ENCODE peak calls at places on chromosomes 12 and 14, in nine cellular contexts. R is activated CD4-positive, alpha-beta T cell treated with anti-CD3 and anti-CD28 coated beads for 1 hour; O is mucosa of gallbladder; D is NCI-H1417; J is ACHN; G is COR-L47; P is stimulated activated CD4-positive, alpha-beta T cell treated with anti-CD3 and anti-CD28 coated beads, Interleukin-15, amount 100 ng/mL, for 24 hours; B is stimulated activated CD8-positive, alpha-beta memory T cell treated with anti-CD3 and anti-CD28 coated beads, Interleukin-4, amount 100 ng/mL, for 24 hours; T is activated gamma-delta T cell. L is an unnamed sample.

GRCh38 chr14:81122326-81122725 is 98.4 kb downstream of the GTF2A1 start:
- DNase-seq in O (no peak), T (no peak), D (no peak), P (no peak), B (no peak), J (no peak), G (no peak), R (no peak), L (no peak)

GRCh38 chr12:76268267-76268666 is 79.9 kb downstream of the BBS10 start:
- DNase-seq in B (no peak), J (no peak), R (no peak), P (no peak), D (no peak), O (no peak), G (no peak), T (no peak), L (no peak)

GRCh38 chr12:122871851-122872785 is 23.8 kb downstream of the VPS37B start:
- DNase-seq in T (no peak), D (peak; percentile 96), B (peak; percentile 56), G (peak; percentile 96), P (peak; percentile 82), O (peak; percentile 86), R (no peak), J (no peak), L (no peak)

GRCh38 chr14:24694680-24695079 is 60.7 kb upstream of the GZMB start:
- DNase-seq in D (no peak), J (no peak), T (no peak), G (no peak), P (no peak), R (no peak), O (no peak), B (no peak), L (no peak)

GRCh38 chr12:117025481-117026151 is 73.6 kb downstream of the TESC start:
- DNase-seq in D (peak; percentile 88), G (peak; percentile 57), T (no peak), R (no peak), P (peak; percentile 65), J (peak; percentile 84), O (peak; percentile 73), B (peak; percentile 27), L (no peak)

GRCh38 chr14:35366521-35366976 is 38.0 kb downstream of the NFKBIA start:
- DNase-seq in R (no peak), P (no peak), O (no peak), G (no peak), B (no peak), D (no peak), J (no peak), T (no peak), L (no peak)

GRCh38 chr14:96568646-96569045 is 66.5 kb downstream of the PAPOLA start:
- DNase-seq in B (no peak), P (no peak), R (no peak), G (no peak), T (no peak), D (no peak), O (no peak), J (no peak), L (no peak)

GRCh38 chr12:24044973-24045703 is 95.7 kb upstream of the SOX5 start:
- DNase-seq in J (no peak), R (no peak), G (no peak), B (no peak), T (no peak), D (no peak), P (no peak), O (peak; percentile 69), L (no peak)

GRCh38 chr12:124914392-124915248 is at the start of gene UBC:
- DNase-seq in G (no peak), J (peak; percentile 94), B (peak; percentile 76), T (no peak), O (peak; percentile 94), P (peak; percentile 90), R (peak; percentile 89), D (no peak), L (no peak)

GRCh38 chr12:116317986-116318737 is 40.7 kb upstream of the MED13L start:
- DNase-seq in G (no peak), T (no peak), J (no peak), B (no peak), O (no peak), P (no peak), R (no peak), D (no peak), L (no peak)

GRCh38 chr14:96187216-96188050 is 17.2 kb upstream of the BDKRB2 start:
- DNase-seq in G (peak; percentile 37), J (no peak), O (no peak), T (no peak), B (no peak), P (no peak), D (no peak), R (no peak), L (no peak)

GRCh38 chr14:67480011-67480410 is 8.5 kb downstream of the TMEM229B start:
- DNase-seq in T (no peak), B (no peak), P (no peak), R (no peak), D (peak; percentile 72), G (peak; percentile 27), J (no peak), O (no peak), L (no peak)

GRCh38 chr12:66189476-66189823 is 436 bp downstream of the IRAK3 start:
- DNase-seq in R (no peak), T (no peak), G (no peak), O (no peak), P (no peak), J (no peak), B (no peak), D (peak; percentile 74), L (no peak)

GRCh38 chr12:14845350-14845750 is 2.0 kb upstream of the ART4 start:
- DNase-seq in T (no peak), G (peak; percentile 21), O (peak; percentile 62), R (no peak), J (peak; percentile 83), B (no peak), P (peak; percentile 44), D (peak; percentile 80), L (no peak)

GRCh38 chr14:39015360-39015961 is 87.6 kb downstream of the SEC23A start:
- DNase-seq in B (no peak), R (no peak), T (no peak), O (no peak), D (peak; percentile 68), G (peak; percentile 52), J (peak; percentile 47), P (peak; percentile 18), L (no peak)

GRCh38 chr12:24212496-24212895 is 263.0 kb upstream of the SOX5 start:
- DNase-seq in P (no peak), T (no peak), D (peak; percentile 96), J (no peak), R (no peak), O (no peak), B (no peak), G (no peak), L (no peak)

GRCh38 chr12:75291014-75291413 is 39.1 kb downstream of the CAPS2 start:
- DNase-seq in O (no peak), D (no peak), B (no peak), R (no peak), J (no peak), P (no peak), G (no peak), T (no peak), L (no peak)

GRCh38 chr12:113174461-113175384 is 10.6 kb downstream of the DDX54 start:
- DNase-seq in T (no peak), O (peak; percentile 68), G (peak; percentile 15), D (peak; percentile 66), B (peak; percentile 70), R (peak; percentile 60), J (peak; percentile 86), P (peak; percentile 83), L (no peak)

GRCh38 chr12:90058721-90059120 is 350.1 kb upstream of the ATP2B1 start:
- DNase-seq in P (no peak), B (no peak), J (no peak), T (no peak), O (no peak), D (no peak), G (no peak), R (no peak), L (no peak)

GRCh38 chr14:96246535-96246839 is 9.5 kb upstream of the BDKRB1 start:
- DNase-seq in R (no peak), B (no peak), G (no peak), T (no peak), P (no peak), O (no peak), D (no peak), J (peak; percentile 67), L (no peak)

GRCh38 chr14:28772613-28773012 is 6.0 kb downstream of the FOXG1 start:
- DNase-seq in R (no peak), B (no peak), G (peak; percentile 75), O (no peak), P (no peak), J (no peak), T (no peak), D (peak; percentile 92), L (no peak)

GRCh38 chr14:69152181-69152943 is 557 bp downstream of the DCAF5 start:
- DNase-seq in P (peak; percentile 54), T (peak; percentile 31), G (no peak), O (no peak), R (no peak), B (no peak), J (peak; percentile 32), D (peak; percentile 85), L (no peak)

L was measured in cortex of kidney.